ENCODE peak calls at places on chromosomes 16 and 17, in six cellular contexts. One of them, this sample, is unnamed. For H3K27me3, the result is how much of the 10 kb centered on the place peaks cover.

GRCh38 chr16:53282975-53283946 is 151.0 kb upstream of the RBL2 start:
- DNase-seq in uterus: no peak
- DNase-seq in psoas muscle: no peak
- DNase-seq in PC-9: peak
- DNase-seq in BE2C: no peak
- DNase-seq in AG04450: peak
- DNase-seq in this sample: no peak

GRCh38 chr17:13374203-13375143 is 227.3 kb downstream of the HS3ST3A1 start:
- DNase-seq in uterus: no peak
- DNase-seq in psoas muscle: no peak
- DNase-seq in PC-9: no peak
- DNase-seq in BE2C: no peak
- DNase-seq in AG04450: no peak
- DNase-seq in this sample: no peak

GRCh38 chr16:3950343-3951193 is 70.1 kb upstream of the CREBBP start:
- DNase-seq in uterus: peak
- DNase-seq in psoas muscle: peak
- DNase-seq in PC-9: no peak
- DNase-seq in BE2C: peak
- DNase-seq in AG04450: peak
- DNase-seq in this sample: peak

GRCh38 chr17:73096866-73097265 is 4.4 kb upstream of the SLC39A11 start:
- DNase-seq in uterus: no peak
- DNase-seq in psoas muscle: no peak
- DNase-seq in PC-9: no peak
- DNase-seq in BE2C: peak
- DNase-seq in AG04450: no peak
- DNase-seq in this sample: no peak

GRCh38 chr17:33267279-33267790 is 25.8 kb downstream of the ASIC2 start:
- DNase-seq in uterus: no peak
- DNase-seq in psoas muscle: no peak
- DNase-seq in PC-9: peak
- DNase-seq in BE2C: no peak
- DNase-seq in AG04450: peak
- DNase-seq in this sample: no peak

GRCh38 chr17:42272162-42272561 is 4.0 kb downstream of the STAT5B start:
- DNase-seq in uterus: no peak
- DNase-seq in psoas muscle: no peak
- DNase-seq in PC-9: no peak
- DNase-seq in BE2C: no peak
- DNase-seq in AG04450: no peak
- DNase-seq in this sample: no peak

GRCh38 chr16:31005350-31006085 is 4.9 kb downstream of the STX1B start:
- DNase-seq in uterus: no peak
- DNase-seq in psoas muscle: no peak
- DNase-seq in PC-9: no peak
- DNase-seq in BE2C: no peak
- DNase-seq in AG04450: no peak
- DNase-seq in this sample: no peak

GRCh38 chr17:81066072-81066471 is 31.1 kb downstream of the BAIAP2 start:
- DNase-seq in uterus: no peak
- DNase-seq in psoas muscle: no peak
- DNase-seq in PC-9: peak
- DNase-seq in BE2C: no peak
- DNase-seq in AG04450: no peak
- DNase-seq in this sample: no peak

GRCh38 chr17:68694791-68695485 is 93.8 kb upstream of the FAM20A start:
- DNase-seq in uterus: no peak
- DNase-seq in psoas muscle: no peak
- DNase-seq in PC-9: no peak
- DNase-seq in BE2C: no peak
- DNase-seq in AG04450: no peak
- DNase-seq in this sample: no peak

GRCh38 chr17:82301916-82302497 is 15.4 kb downstream of the CD7 start:
- DNase-seq in uterus: no peak
- DNase-seq in psoas muscle: no peak
- DNase-seq in PC-9: no peak
- DNase-seq in BE2C: no peak
- DNase-seq in AG04450: no peak
- DNase-seq in this sample: no peak

GRCh38 chr16:10971560-10971961 is 27.2 kb downstream of the CLEC16A start:
- DNase-seq in uterus: peak
- DNase-seq in psoas muscle: no peak
- DNase-seq in PC-9: peak
- DNase-seq in BE2C: peak
- DNase-seq in AG04450: peak
- DNase-seq in this sample: peak

GRCh38 chr17:3766783-3767182 is 34.2 kb downstream of the ITGAE start:
- DNase-seq in uterus: no peak
- DNase-seq in psoas muscle: no peak
- DNase-seq in PC-9: no peak
- DNase-seq in BE2C: no peak
- DNase-seq in AG04450: no peak
- DNase-seq in this sample: no peak

GRCh38 chr17:216625-217024 is 35.2 kb upstream of the DOC2B start:
- DNase-seq in uterus: no peak
- DNase-seq in psoas muscle: no peak
- DNase-seq in PC-9: no peak
- DNase-seq in BE2C: no peak
- DNase-seq in AG04450: no peak
- DNase-seq in this sample: no peak

GRCh38 chr17:28249706-28250105 is 69.3 kb upstream of the TMEM97 start:
- DNase-seq in uterus: no peak
- DNase-seq in psoas muscle: no peak
- DNase-seq in PC-9: no peak
- DNase-seq in BE2C: no peak
- DNase-seq in AG04450: no peak
- DNase-seq in this sample: no peak

GRCh38 chr16:17070882-17071592 is 399.7 kb downstream of the XYLT1 start:
- DNase-seq in uterus: peak
- DNase-seq in psoas muscle: no peak
- DNase-seq in PC-9: no peak
- DNase-seq in BE2C: no peak
- DNase-seq in AG04450: no peak
- DNase-seq in this sample: peak

GRCh38 chr17:9658593-9659211 is 13.4 kb downstream of the USP43 start:
- DNase-seq in uterus: no peak
- DNase-seq in psoas muscle: no peak
- DNase-seq in PC-9: no peak
- DNase-seq in BE2C: no peak
- DNase-seq in AG04450: no peak
- DNase-seq in this sample: no peak

GRCh38 chr16:87834668-87835473 is 34.4 kb downstream of the SLC7A5 start:
- DNase-seq in uterus: no peak
- DNase-seq in psoas muscle: peak
- DNase-seq in PC-9: no peak
- DNase-seq in BE2C: peak
- DNase-seq in AG04450: no peak
- DNase-seq in this sample: peak

DNA sequence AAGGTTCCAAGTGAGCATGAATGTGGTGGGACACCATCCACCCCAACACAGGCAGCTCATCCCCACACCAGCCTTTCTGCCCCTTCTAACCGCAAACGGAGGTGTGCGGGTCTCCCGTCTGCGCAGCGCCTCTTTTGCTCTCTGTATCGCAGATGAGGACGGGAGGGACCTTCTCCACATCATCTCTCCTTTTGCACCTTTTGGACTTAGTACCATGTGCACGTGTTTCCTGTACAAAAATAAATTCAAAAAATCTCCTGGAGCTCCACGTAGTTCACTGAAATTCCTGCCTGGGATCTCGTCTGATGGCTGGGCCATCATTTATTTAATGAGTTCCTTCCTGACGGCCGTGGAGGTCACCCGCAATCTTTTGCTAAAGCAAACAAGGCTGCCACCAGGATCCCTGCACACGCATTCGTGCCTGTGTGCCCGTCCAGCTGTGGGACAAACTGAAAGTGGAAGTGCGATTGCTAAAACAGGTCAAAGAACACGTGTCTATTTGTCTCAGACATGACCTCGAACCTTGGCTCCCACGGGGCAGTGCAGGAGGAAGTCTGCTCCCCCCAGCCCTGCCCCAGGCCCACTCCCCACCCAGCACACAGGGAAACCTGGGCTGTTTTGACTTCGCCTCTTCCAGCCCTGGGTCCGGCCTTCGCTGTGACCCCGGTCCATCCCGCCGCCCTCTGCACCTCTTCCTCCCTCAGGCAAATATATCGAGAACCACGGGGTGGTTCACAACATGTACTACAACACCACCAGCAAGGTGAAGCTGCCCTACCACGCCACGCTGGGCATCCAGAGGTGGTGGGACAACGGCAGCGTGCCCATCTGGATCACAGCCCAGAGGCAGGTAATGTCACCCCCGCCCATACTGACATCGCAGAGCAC is 2.3 kb downstream of the ENPP7 start:
- DNase-seq in uterus: no peak
- DNase-seq in psoas muscle: no peak
- DNase-seq in PC-9: no peak
- DNase-seq in BE2C: no peak
- DNase-seq in AG04450: no peak
- DNase-seq in this sample: no peak
- H3K4me3 ChIP-seq in uterus: no peak
- H3K4me3 ChIP-seq in psoas muscle: peak
- H3K4me3 ChIP-seq in PC-9: no peak
- H3K4me3 ChIP-seq in BE2C: no peak
- H3K4me3 ChIP-seq in AG04450: no peak
- H3K4me3 ChIP-seq in this sample: no peak

DNA sequence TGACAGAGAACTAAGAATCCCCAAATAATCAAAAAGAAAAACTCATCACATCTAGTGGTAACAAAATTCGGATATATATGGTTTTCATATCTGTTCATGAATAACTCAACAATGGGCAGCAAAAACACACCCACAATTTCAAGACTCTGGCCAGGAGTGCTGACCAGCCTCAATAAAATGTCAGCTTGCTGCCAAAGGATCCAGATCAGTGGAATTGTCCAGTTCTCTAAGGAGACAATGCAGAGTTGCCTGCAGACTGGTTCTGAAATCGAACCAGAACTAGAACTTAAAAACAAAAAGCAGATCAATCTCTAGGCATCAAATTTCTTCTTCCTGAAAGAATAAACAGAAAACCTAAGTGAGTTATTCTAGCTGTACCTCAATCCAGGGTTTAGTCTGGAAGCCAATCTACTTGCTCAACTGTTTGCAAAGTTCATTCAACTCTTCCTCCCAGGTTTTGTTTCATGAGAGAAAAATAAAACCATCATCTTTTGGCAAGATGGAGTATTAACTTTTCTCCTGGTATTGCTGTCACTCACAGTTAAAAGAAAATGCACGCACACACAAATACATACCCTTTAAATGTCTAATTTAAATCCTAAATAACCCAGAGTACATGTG is 61.0 kb downstream of the CFDP1 start:
- DNase-seq in uterus: no peak
- DNase-seq in psoas muscle: no peak
- DNase-seq in PC-9: no peak
- DNase-seq in BE2C: no peak
- DNase-seq in AG04450: no peak
- DNase-seq in this sample: no peak
- H3K27me3 ChIP-seq in uterus: under half
- H3K27me3 ChIP-seq in psoas muscle: under half
- H3K27me3 ChIP-seq in PC-9: under half
- H3K27me3 ChIP-seq in BE2C: under half
- H3K27me3 ChIP-seq in AG04450: under half
- H3K27me3 ChIP-seq in this sample: under half

GRCh38 chr16:51636913-51637743 is 486.1 kb upstream of the SALL1 start:
- DNase-seq in uterus: no peak
- DNase-seq in psoas muscle: no peak
- DNase-seq in PC-9: no peak
- DNase-seq in BE2C: no peak
- DNase-seq in AG04450: no peak
- DNase-seq in this sample: no peak

GRCh38 chr16:51640196-51640595 is 489.1 kb upstream of the SALL1 start:
- DNase-seq in uterus: no peak
- DNase-seq in psoas muscle: no peak
- DNase-seq in PC-9: no peak
- DNase-seq in BE2C: no peak
- DNase-seq in AG04450: no peak
- DNase-seq in this sample: no peak

GRCh38 chr16:51641191-51641765 is 490.2 kb upstream of the SALL1 start:
- DNase-seq in uterus: no peak
- DNase-seq in psoas muscle: no peak
- DNase-seq in PC-9: no peak
- DNase-seq in BE2C: no peak
- DNase-seq in AG04450: no peak
- DNase-seq in this sample: no peak

GRCh38 chr16:51638338-51639135 is 487.5 kb upstream of the SALL1 start:
- DNase-seq in uterus: no peak
- DNase-seq in psoas muscle: no peak
- DNase-seq in PC-9: no peak
- DNase-seq in BE2C: no peak
- DNase-seq in AG04450: no peak
- DNase-seq in this sample: no peak

DNA sequence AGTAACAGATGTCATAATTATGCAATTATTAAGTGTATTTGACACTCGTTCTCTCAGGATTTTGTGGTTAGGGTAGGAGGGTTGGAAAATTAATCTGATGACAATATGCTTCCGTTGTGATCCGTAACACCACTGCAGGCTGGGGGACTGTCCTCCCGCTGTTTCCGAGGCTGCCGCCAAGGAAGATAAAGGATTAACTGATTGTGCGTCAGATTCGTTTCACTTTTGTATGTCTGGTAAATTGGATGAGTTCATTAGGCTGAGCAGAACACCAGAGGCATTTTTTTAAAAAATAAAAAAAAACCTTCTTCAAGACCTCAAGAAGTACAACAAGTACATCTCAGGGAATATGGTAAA is 486.7 kb upstream of the SALL1 start:
- DNase-seq in uterus: no peak
- DNase-seq in psoas muscle: no peak
- DNase-seq in PC-9: no peak
- DNase-seq in BE2C: no peak
- DNase-seq in AG04450: no peak
- DNase-seq in this sample: no peak
- H3K4me3 ChIP-seq in uterus: no peak
- H3K4me3 ChIP-seq in psoas muscle: no peak
- H3K4me3 ChIP-seq in PC-9: no peak
- H3K4me3 ChIP-seq in BE2C: no peak
- H3K4me3 ChIP-seq in AG04450: peak
- H3K4me3 ChIP-seq in this sample: no peak

DNA sequence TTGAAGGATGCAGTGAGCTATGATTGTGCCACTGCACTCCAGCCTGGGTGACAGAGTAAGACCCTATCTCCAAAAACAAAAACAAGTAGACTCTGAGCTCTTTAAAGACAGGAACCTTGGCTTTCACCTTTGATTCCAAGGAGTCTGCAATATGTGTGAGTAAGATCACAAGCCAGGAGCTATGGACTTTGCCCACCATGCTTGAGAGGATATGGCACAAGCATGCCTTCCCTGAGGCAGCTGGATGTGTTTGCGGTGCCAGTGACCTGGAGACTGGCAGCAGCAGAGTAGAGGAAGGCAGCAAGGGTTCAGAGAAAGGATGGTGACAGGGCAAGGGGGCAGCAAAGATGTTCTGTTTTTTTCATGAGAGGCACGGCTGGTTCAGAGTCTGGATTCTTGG is 14.5 kb upstream of the PRKCA start:
- DNase-seq in uterus: no peak
- DNase-seq in psoas muscle: no peak
- DNase-seq in PC-9: no peak
- DNase-seq in BE2C: no peak
- DNase-seq in AG04450: no peak
- DNase-seq in this sample: no peak
- H3K27me3 ChIP-seq in uterus: under half
- H3K27me3 ChIP-seq in psoas muscle: under half
- H3K27me3 ChIP-seq in PC-9: under half
- H3K27me3 ChIP-seq in BE2C: under half
- H3K27me3 ChIP-seq in AG04450: under half
- H3K27me3 ChIP-seq in this sample: under half

GRCh38 chr16:67533024-67533560 is 4.5 kb downstream of the RIPOR1 start:
- DNase-seq in uterus: no peak
- DNase-seq in psoas muscle: no peak
- DNase-seq in PC-9: no peak
- DNase-seq in BE2C: no peak
- DNase-seq in AG04450: no peak
- DNase-seq in this sample: peak
- H3K4me3 ChIP-seq in uterus: no peak
- H3K4me3 ChIP-seq in psoas muscle: no peak
- H3K4me3 ChIP-seq in PC-9: no peak
- H3K4me3 ChIP-seq in BE2C: no peak
- H3K4me3 ChIP-seq in AG04450: no peak
- H3K4me3 ChIP-seq in this sample: no peak